ENCODE peak calls at places on chromosomes 6 and 20, in five cellular contexts. L, Z, Y, X and P are unnamed samples.

GRCh38 chr6:132598473-132598872 is 8.9 kb upstream of the TAAR5 start:
- DNase-seq in X (no peak), L (peak; percentile 67), Z (peak; percentile 30), Y (no peak), P (peak; percentile 3)

GRCh38 chr20:37651932-37652331 is 41.9 kb upstream of the CTNNBL1 start:
- DNase-seq in X (no peak), Z (peak; percentile 77), L (peak; percentile 84), Y (no peak), P (peak; percentile 21)

GRCh38 chr20:46703435-46703834 is 6.0 kb upstream of the SLC2A10 start:
- DNase-seq in Y (no peak), X (no peak), L (no peak), Z (no peak), P (no peak)

GRCh38 chr6:13916230-13916944 is 8.4 kb upstream of the RNF182 start:
- DNase-seq in L (no peak), Y (no peak), X (no peak), Z (no peak), P (no peak)

GRCh38 chr6:153104220-153104619 is 26.9 kb downstream of the RGS17 start:
- DNase-seq in Y (no peak), X (no peak), L (no peak), Z (no peak), P (no peak)

GRCh38 chr20:48298851-48299484 is 513.7 kb upstream of the SULF2 start:
- DNase-seq in Y (no peak), X (no peak), Z (peak; percentile 89), L (peak; percentile 45), P (no peak)

GRCh38 chr6:7136859-7137334 is 29.1 kb downstream of the RREB1 start:
- DNase-seq in L (peak; percentile 57), Z (no peak), Y (no peak), X (peak; percentile 81), P (no peak)

GRCh38 chr6:148440877-148441453 is 98.3 kb downstream of the SASH1 start:
- DNase-seq in Z (peak; percentile 27), L (peak; percentile 38), X (no peak), Y (peak; percentile 84), P (peak; percentile 13)

GRCh38 chr6:147170269-147170668 is 33.9 kb upstream of the STXBP5 start:
- DNase-seq in X (no peak), Y (no peak), L (no peak), Z (no peak), P (no peak)

GRCh38 chr6:31474871-31475286 is 23.1 kb upstream of the MICB start:
- DNase-seq in L (peak; percentile 80), X (no peak), Z (peak; percentile 43), Y (no peak), P (peak; percentile 30)

GRCh38 chr20:58593880-58594473 is 57.1 kb upstream of the STX16 start:
- DNase-seq in Y (no peak), L (no peak), Z (no peak), X (no peak), P (no peak)

GRCh38 chr20:60052322-60052721 is 94.1 kb downstream of the CDH26 start:
- DNase-seq in Y (no peak), L (peak; percentile 37), X (no peak), Z (no peak), P (no peak)

GRCh38 chr6:149043476-149044130 is 273.9 kb upstream of the TAB2 start:
- DNase-seq in L (peak; percentile 88), Z (no peak), X (no peak), Y (no peak), P (peak; percentile 24)

GRCh38 chr6:26284537-26285142 is 80.4 kb upstream of the BTN3A2 start:
- DNase-seq in Z (peak; percentile 42), X (peak; percentile 47), L (peak; percentile 80), Y (peak; percentile 78), P (peak; percentile 50)

GRCh38 chr20:58634818-58635665 is 16.0 kb upstream of the STX16 start:
- DNase-seq in Y (no peak), Z (no peak), L (no peak), X (no peak), P (no peak)

GRCh38 chr6:32087574-32088486 is 21.3 kb downstream of the TNXB start:
- DNase-seq in L (peak; percentile 96), Z (peak; percentile 95), Y (peak; percentile 95), X (no peak), P (peak; percentile 84)

GRCh38 chr6:131929227-131929626 is 21.9 kb downstream of the CCN2 start:
- DNase-seq in Z (no peak), Y (no peak), X (no peak), L (peak; percentile 72), P (no peak)

GRCh38 chr20:8335796-8336195 is 203.7 kb downstream of the PLCB1 start:
- DNase-seq in X (no peak), Z (no peak), L (no peak), Y (no peak), P (no peak)

GRCh38 chr6:122798099-122798641 is 9.1 kb downstream of the SMPDL3A start:
- DNase-seq in Z (peak; percentile 67), Y (no peak), X (no peak), L (no peak), P (no peak)

GRCh38 chr6:170285482-170285881 is 5.4 kb downstream of the DLL1 start:
- DNase-seq in X (no peak), Z (no peak), Y (no peak), L (no peak), P (no peak)

GRCh38 chr6:142732790-142733189 is 212.2 kb downstream of the HIVEP2 start:
- DNase-seq in X (no peak), Z (no peak), Y (no peak), L (no peak), P (no peak)

GRCh38 chr6:130680118-130680517 is 147.1 kb upstream of the SMLR1 start:
- DNase-seq in X (no peak), L (no peak), Z (no peak), Y (no peak), P (no peak)

GRCh38 chr6:56247654-56248122 is 308 bp upstream of the COL21A1 start:
- DNase-seq in Y (no peak), X (no peak), L (no peak), Z (no peak), P (no peak)

GRCh38 chr6:56827908-56828649 is 126.8 kb upstream of the BEND6 start:
- DNase-seq in Z (no peak), L (no peak), Y (no peak), X (no peak), P (no peak)

GRCh38 chr6:108720798-108721197 is 127.4 kb upstream of the ARMC2 start:
- DNase-seq in L (peak; percentile 17), Y (no peak), X (no peak), Z (no peak), P (no peak)

GRCh38 chr6:124676033-124676432 is 286.2 kb upstream of the RNF217 start:
- DNase-seq in L (no peak), Z (no peak), X (no peak), Y (no peak), P (no peak)

GRCh38 chr6:62288974-62289373 is 2.9 kb upstream of the KHDRBS2 start:
- DNase-seq in Z (no peak), X (no peak), L (no peak), Y (no peak), P (no peak)
- TF ChIP-seq CTCF in Z (no peak), X (no peak), L (no peak), Y (no peak), P (no peak)

GRCh38 chr6:3887150-3887700 is 38.1 kb downstream of the FAM50B start:
- DNase-seq in Z (peak; percentile 24), X (peak; percentile 1), Y (no peak), L (no peak), P (no peak)
- TF ChIP-seq CTCF in Z (no peak), X (peak; percentile 29), Y (no peak), L (peak; percentile 47), P (no peak)

DNA sequence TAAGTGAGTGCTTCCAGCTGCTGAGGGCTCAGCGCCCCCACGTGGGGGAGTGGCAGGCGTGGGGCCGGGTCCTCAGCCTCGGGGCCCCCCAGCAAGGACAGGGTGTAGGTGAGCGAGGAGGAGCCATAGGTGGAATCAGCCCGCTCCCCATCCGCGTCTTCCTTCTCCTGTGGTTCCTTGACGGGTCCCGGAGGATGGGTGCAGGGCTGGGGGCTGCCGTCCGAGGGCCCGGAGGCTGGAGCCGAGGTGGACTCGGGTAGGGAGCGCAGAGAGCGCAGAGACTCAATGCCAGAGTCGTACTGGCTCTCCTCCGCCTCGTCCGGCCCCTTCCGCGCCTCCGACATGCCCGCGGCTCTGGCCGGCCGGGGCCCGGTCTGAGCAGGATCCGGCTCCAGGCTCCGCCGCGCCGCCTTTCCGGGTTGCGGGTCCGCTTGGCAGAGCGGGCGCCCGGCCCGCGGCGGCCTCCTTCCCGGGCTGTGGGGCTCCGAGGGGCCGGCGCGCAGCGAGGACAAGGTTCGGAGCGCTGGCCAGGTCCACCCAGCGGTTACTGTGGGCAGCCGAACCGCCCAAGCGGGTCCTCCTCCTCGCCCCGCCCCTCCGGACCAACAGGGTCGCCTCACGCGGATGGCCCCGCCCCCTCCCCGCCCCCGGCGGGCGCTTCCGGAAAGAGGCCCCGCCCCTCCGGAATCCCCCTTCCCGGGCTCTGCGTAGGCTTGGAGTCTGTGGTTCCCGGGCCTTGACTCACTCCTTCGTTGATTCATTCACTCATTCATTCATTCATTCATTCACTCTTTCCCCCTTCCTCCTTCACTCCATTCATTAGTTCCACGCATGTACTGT is at the start of gene NFKBIE:
- DNase-seq in Z (peak; percentile 99), X (no peak), L (peak; percentile 98), Y (peak; percentile 94), P (peak; percentile 98)
- TF ChIP-seq CTCF in Z (peak; percentile 52), X (peak; percentile 46), L (peak; percentile 29), Y (no peak), P (no peak)

GRCh38 chr20:5376228-5376627 is 59.5 kb upstream of the PROKR2 start:
- DNase-seq in Y (no peak), Z (no peak), X (no peak), L (no peak), P (no peak)
- TF ChIP-seq CTCF in Y (no peak), Z (no peak), X (no peak), L (no peak), P (no peak)

DNA sequence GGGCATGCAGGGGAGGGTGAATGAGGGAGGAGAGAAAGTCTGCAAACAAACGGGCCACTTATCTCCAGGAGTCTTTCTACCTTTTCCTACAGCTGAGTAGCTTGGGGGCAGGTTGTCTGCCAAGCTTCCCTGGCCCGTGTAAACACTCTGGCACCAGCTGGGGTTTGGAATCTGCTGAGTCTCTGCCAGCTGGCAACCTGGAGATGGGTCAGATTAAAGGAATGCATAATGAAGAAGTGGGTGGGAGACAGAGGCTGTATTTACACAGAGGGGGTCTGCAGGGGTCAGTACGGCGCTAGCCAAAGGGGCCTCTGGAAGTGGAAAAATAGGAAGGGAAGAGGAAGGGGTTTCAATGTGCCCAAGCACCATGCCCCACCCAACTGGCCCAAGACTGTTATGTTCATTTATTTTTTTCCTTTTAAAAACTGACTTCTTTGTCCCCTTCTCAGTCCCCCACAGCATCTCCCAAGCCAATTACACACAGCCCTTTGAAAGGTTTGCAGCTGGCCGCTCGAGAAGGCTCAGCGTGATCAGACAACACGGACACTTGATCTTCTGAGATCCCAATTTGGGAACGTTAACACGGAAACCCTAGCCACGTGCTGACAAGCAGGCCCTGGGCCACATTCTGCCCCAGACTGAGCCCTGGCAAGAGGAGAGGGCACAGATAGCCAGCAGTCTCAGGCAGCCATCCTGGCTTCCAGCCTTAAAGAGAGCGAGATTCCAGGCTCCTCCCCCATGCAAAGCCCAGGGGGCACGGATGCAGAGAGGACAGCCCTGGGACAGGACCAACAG is 25.2 kb downstream of the TRAM2 start:
- DNase-seq in Y (peak; percentile 84), X (no peak), Z (peak; percentile 54), L (peak; percentile 83), P (peak; percentile 42)
- TF ChIP-seq CTCF in Y (no peak), X (no peak), Z (no peak), L (no peak), P (no peak)

DNA sequence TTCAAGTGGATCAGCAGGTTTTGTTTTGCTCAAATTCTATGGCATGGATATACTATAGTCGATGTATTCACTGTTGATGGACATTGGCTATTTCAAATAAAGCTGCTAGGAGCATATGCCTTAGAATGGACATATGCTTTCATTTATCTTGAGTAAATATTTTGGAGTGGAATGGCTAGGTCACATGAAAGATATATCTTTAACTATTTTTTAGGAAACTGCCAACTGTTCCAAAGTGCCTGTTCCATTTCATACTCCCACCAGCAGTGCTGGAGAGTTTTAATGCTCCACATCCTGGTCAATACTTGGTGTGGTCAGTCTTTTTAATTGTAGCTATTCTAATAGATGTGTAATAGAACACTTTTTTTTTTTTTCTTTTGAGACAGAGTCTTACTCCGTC is 81.1 kb upstream of the PIM1 start:
- DNase-seq in X (no peak), Z (no peak), L (no peak), Y (no peak), P (no peak)
- TF ChIP-seq CTCF in X (no peak), Z (no peak), L (no peak), Y (no peak), P (no peak)